ENCODE peak calls at places on chromosome 2, in seven cellular contexts. O is IMR-90, U is heart left ventricle, D is mucosa of descending colon, I is uterus, V is fibroblast of lung, H is left ventricle myocardium inferior. X is an unnamed sample.

GRCh38 chr2:190490502-190490901 is 44.0 kb downstream of the NEMP2 start:
- DNase-seq in O (no peak), U (no peak), D (no peak), I (no peak), V (no peak), H (no peak), X (no peak)

GRCh38 chr2:73827018-73827417 is 1.7 kb upstream of the STAMBP start:
- DNase-seq in O (peak; percentile 51), U (no peak), D (no peak), I (no peak), V (peak; percentile 28), H (no peak), X (no peak)

GRCh38 chr2:72934683-72935610 is 17.6 kb downstream of the EMX1 start:
- DNase-seq in O (no peak), U (no peak), D (peak; percentile 66), I (no peak), V (no peak), H (no peak), X (no peak)

GRCh38 chr2:111209045-111209514 is 88.4 kb downstream of the BCL2L11 start:
- DNase-seq in O (peak; percentile 93), U (no peak), D (no peak), I (no peak), V (peak; percentile 95), H (no peak), X (no peak)

GRCh38 chr2:217459675-217460405 is 543.0 kb downstream of the TNS1 start:
- DNase-seq in O (peak; percentile 55), U (no peak), D (no peak), I (no peak), V (peak; percentile 84), H (no peak), X (no peak)

GRCh38 chr2:73292316-73292905 is 937 bp downstream of the EGR4 start:
- DNase-seq in O (no peak), U (no peak), D (no peak), I (no peak), V (no peak), H (no peak), X (no peak)

GRCh38 chr2:55097462-55098410 is 47.5 kb upstream of the RTN4 start:
- DNase-seq in O (no peak), U (no peak), D (no peak), I (no peak), V (peak; percentile 79), H (no peak), X (no peak)

GRCh38 chr2:104897515-104898184 is 43.7 kb downstream of the POU3F3 start:
- DNase-seq in O (peak; percentile 25), U (no peak), D (no peak), I (no peak), V (peak; percentile 89), H (no peak), X (no peak)

GRCh38 chr2:195498176-195498575 is 158.8 kb upstream of the SLC39A10 start:
- DNase-seq in O (peak; percentile 30), U (no peak), D (peak; percentile 36), I (peak; percentile 20), V (peak; percentile 19), H (no peak), X (no peak)

GRCh38 chr2:149743842-149744468 is 156.4 kb upstream of the MMADHC start:
- DNase-seq in O (peak; percentile 97), U (no peak), D (no peak), I (no peak), V (peak; percentile 96), H (no peak), X (peak; percentile 90)

GRCh38 chr2:223618172-223619035 is 16.2 kb upstream of the SCG2 start:
- DNase-seq in O (no peak), U (no peak), D (no peak), I (no peak), V (no peak), H (no peak), X (no peak)

GRCh38 chr2:64751286-64752260 is 97.9 kb upstream of the SERTAD2 start:
- DNase-seq in O (peak; percentile 49), U (no peak), D (peak; percentile 80), I (peak; percentile 99), V (peak; percentile 100), H (no peak), X (no peak)

GRCh38 chr2:172200495-172201085 is 97.9 kb upstream of the DLX2 start:
- DNase-seq in O (peak; percentile 59), U (no peak), D (no peak), I (no peak), V (peak; percentile 28), H (no peak), X (no peak)

GRCh38 chr2:74321737-74322136 is 21.5 kb downstream of the SLC4A5 start:
- DNase-seq in O (no peak), U (no peak), D (no peak), I (no peak), V (no peak), H (no peak), X (no peak)

GRCh38 chr2:157777425-157777824 is 98.7 kb downstream of the ACVR1 start:
- DNase-seq in O (peak; percentile 69), U (peak; percentile 32), D (peak; percentile 18), I (peak; percentile 56), V (peak; percentile 44), H (no peak), X (no peak)

GRCh38 chr2:48674933-48675332 is 57.3 kb downstream of the GTF2A1L start:
- DNase-seq in O (no peak), U (no peak), D (no peak), I (no peak), V (no peak), H (no peak), X (no peak)

GRCh38 chr2:216936954-216937357 is 77.1 kb upstream of the TNP1 start:
- DNase-seq in O (no peak), U (peak; percentile 62), D (no peak), I (no peak), V (no peak), H (peak; percentile 49), X (no peak)

GRCh38 chr2:218536804-218537494 is 31.2 kb downstream of the USP37 start:
- DNase-seq in O (peak; percentile 17), U (no peak), D (no peak), I (no peak), V (no peak), H (no peak), X (no peak)

GRCh38 chr2:212936572-212936971 is 214.8 kb downstream of the IKZF2 start:
- DNase-seq in O (no peak), U (no peak), D (no peak), I (no peak), V (no peak), H (no peak), X (no peak)

GRCh38 chr2:207474871-207475485 is 54.8 kb upstream of the CREB1 start:
- DNase-seq in O (peak; percentile 68), U (peak; percentile 45), D (no peak), I (peak; percentile 38), V (peak; percentile 36), H (no peak), X (no peak)

GRCh38 chr2:3504741-3505140 is 14.6 kb downstream of the ADI1 start:
- DNase-seq in O (no peak), U (no peak), D (no peak), I (no peak), V (no peak), H (no peak), X (no peak)

GRCh38 chr2:191316246-191316645 is 71.0 kb downstream of the MYO1B start:
- DNase-seq in O (peak; percentile 75), U (no peak), D (no peak), I (no peak), V (peak; percentile 80), H (no peak), X (no peak)

GRCh38 chr2:69250981-69251380 is 136.0 kb downstream of the GFPT1 start:
- DNase-seq in O (no peak), U (no peak), D (no peak), I (no peak), V (no peak), H (no peak), X (no peak)

GRCh38 chr2:69255760-69256159 is 131.3 kb downstream of the GFPT1 start:
- DNase-seq in O (no peak), U (no peak), D (no peak), I (no peak), V (no peak), H (no peak), X (no peak)

GRCh38 chr2:69253893-69254292 is 133.1 kb downstream of the GFPT1 start:
- DNase-seq in O (peak; percentile 99), U (peak; percentile 25), D (no peak), I (peak; percentile 73), V (peak; percentile 99), H (no peak), X (peak; percentile 84)

GRCh38 chr2:69248232-69248631 is 138.8 kb downstream of the GFPT1 start:
- DNase-seq in O (no peak), U (no peak), D (no peak), I (no peak), V (no peak), H (no peak), X (no peak)

GRCh38 chr2:69253033-69253535 is 133.9 kb downstream of the GFPT1 start:
- DNase-seq in O (peak; percentile 20), U (no peak), D (no peak), I (no peak), V (peak; percentile 64), H (no peak), X (no peak)
- H3K4me3 ChIP-seq in O (no peak overlapping the region), U (no peak overlapping the region), D (no peak overlapping the region), I (no peak overlapping the region), V (no peak overlapping the region), H (no peak overlapping the region), X (no peak overlapping the region)

GRCh38 chr2:715847-716573 is 38.8 kb upstream of the TMEM18 start:
- DNase-seq in O (peak; percentile 27), U (no peak), D (no peak), I (no peak), V (no peak), H (no peak), X (no peak)
- TF ChIP-seq CTCF in O (peak; percentile 37), U (peak; percentile 21), D (no peak), I (no peak), V (peak; percentile 58), H (peak; percentile 35), X (peak; percentile 41)

DNA sequence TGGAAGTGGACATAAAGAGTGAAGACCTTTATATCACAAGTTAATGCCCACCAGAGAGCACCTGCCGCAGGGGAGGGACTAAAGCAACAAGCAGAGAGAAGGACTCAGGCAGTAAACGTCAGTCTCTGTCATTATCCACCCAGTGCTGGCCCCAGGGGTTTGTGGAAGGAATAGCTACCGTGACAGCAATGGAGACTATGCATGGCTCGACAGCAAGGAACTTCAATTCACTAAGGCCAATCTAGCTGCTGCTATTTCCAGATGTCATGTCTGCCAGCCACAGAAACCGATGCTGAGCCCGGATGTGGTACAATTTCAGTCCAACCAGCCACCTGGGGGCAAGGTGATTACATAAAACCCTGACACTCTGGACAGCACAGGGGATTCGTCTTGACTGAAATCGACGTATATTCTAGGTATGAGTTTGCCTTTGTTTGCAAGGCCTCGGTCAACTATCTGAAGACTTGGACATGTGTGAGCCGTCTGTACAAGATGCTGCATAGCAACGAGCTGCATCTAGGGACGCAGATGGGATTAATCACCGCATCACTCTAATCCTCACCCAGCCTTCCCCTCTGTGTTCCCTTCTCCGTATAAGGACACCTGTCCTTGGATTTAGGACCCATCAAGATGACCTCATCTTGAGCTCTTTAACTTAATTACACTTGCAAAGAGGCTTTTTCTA is 154.1 kb upstream of the SH3BP4 start:
- DNase-seq in O (no peak), U (no peak), D (no peak), I (no peak), V (no peak), H (no peak), X (no peak)
- H3K36me3 ChIP-seq in O (no peaks in the 10 kb centered on the region), U (no peaks in the 10 kb centered on the region), D (no peaks in the 10 kb centered on the region), I (no peaks in the 10 kb centered on the region), V (no peaks in the 10 kb centered on the region), H (no peaks in the 10 kb centered on the region), X (no peaks in the 10 kb centered on the region)

GRCh38 chr2:200064879-200065278 is 109.5 kb downstream of the MAIP1 start:
- DNase-seq in O (no peak), U (no peak), D (no peak), I (no peak), V (no peak), H (no peak), X (no peak)
- H3K4me3 ChIP-seq in O (no peak overlapping the region), U (no peak overlapping the region), D (no peak overlapping the region), I (no peak overlapping the region), V (no peak overlapping the region), H (no peak overlapping the region), X (no peak overlapping the region)

X was measured in BJ.